ENCODE peak calls at places on chromosomes 4 and X, in five cellular contexts. S, G, B, C and I are unnamed samples.

GRCh38 chr4:101238706-101239105 is 108.6 kb downstream of the PPP3CA start:
- DNase-seq in S (peak; percentile 62), G (no peak), B (no peak), C (no peak), I (no peak)

GRCh38 chrX:150450519-150451177 is 87.5 kb downstream of the MAMLD1 start:
- DNase-seq in S (no peak), G (no peak), B (no peak), C (no peak), I (no peak)

GRCh38 chrX:103687696-103688191 is 1.2 kb upstream of the MORF4L2 start:
- DNase-seq in S (peak; percentile 79), G (peak; percentile 14), B (peak; percentile 43), C (peak; percentile 46), I (peak; percentile 47)

GRCh38 chr4:140332734-140333133 is 40.7 kb upstream of the SCOC start:
- DNase-seq in S (no peak), G (no peak), B (no peak), C (no peak), I (no peak)

GRCh38 chr4:98744372-98745150 is 86.2 kb upstream of the TSPAN5 start:
- DNase-seq in S (no peak), G (no peak), B (no peak), C (no peak), I (no peak)

GRCh38 chrX:15073313-15073712 is 196.6 kb downstream of the ASB9 start:
- DNase-seq in S (no peak), G (no peak), B (no peak), C (no peak), I (no peak)

GRCh38 chr4:1177274-1178141 is 5.1 kb upstream of the SPON2 start:
- DNase-seq in S (peak; percentile 22), G (no peak), B (no peak), C (peak; percentile 67), I (no peak)

GRCh38 chrX:41275661-41276609 is 58.0 kb upstream of the DDX3X start:
- DNase-seq in S (peak; percentile 74), G (peak; percentile 34), B (no peak), C (peak; percentile 75), I (no peak)

GRCh38 chrX:40552768-40553167 is 28.0 kb upstream of the ATP6AP2 start:
- DNase-seq in S (peak; percentile 18), G (no peak), B (no peak), C (no peak), I (no peak)

GRCh38 chr4:183434264-183435045 is 10.0 kb upstream of the CDKN2AIP start:
- DNase-seq in S (no peak), G (no peak), B (no peak), C (no peak), I (no peak)

GRCh38 chrX:24283122-24283789 is 30.6 kb downstream of the SUPT20HL2 start:
- DNase-seq in S (no peak), G (no peak), B (no peak), C (no peak), I (no peak)

GRCh38 chr4:1354136-1354982 is 7.4 kb downstream of the UVSSA start:
- DNase-seq in S (no peak), G (no peak), B (no peak), C (no peak), I (no peak)

GRCh38 chr4:5780831-5781480 is 70.0 kb downstream of the EVC start:
- DNase-seq in S (peak; percentile 97), G (no peak), B (no peak), C (no peak), I (no peak)

GRCh38 chrX:20378291-20378920 is 111.7 kb upstream of the RPS6KA3 start:
- DNase-seq in S (no peak), G (no peak), B (no peak), C (no peak), I (no peak)

GRCh38 chr4:41718907-41719306 is 29.6 kb downstream of the PHOX2B start:
- DNase-seq in S (peak; percentile 80), G (no peak), B (no peak), C (no peak), I (no peak)

GRCh38 chr4:38082424-38083374 is 122.5 kb downstream of the PTTG2 start:
- DNase-seq in S (peak; percentile 92), G (no peak), B (no peak), C (no peak), I (no peak)

GRCh38 chrX:153974003-153974725 is 1.6 kb downstream of the TMEM187 start:
- DNase-seq in S (no peak), G (no peak), B (no peak), C (no peak), I (no peak)

GRCh38 chr4:186844059-186844681 is 120.5 kb upstream of the FAT1 start:
- DNase-seq in S (peak; percentile 91), G (no peak), B (no peak), C (peak; percentile 31), I (no peak)

GRCh38 chr4:83917572-83917971 is 381.7 kb downstream of the GPAT3 start:
- DNase-seq in S (no peak), G (no peak), B (no peak), C (no peak), I (no peak)

GRCh38 chrX:126655061-126655460 is 102.4 kb upstream of the DCAF12L1 start:
- DNase-seq in S (no peak), G (no peak), B (no peak), C (no peak), I (no peak)

GRCh38 chr4:1026115-1026514 is 14.7 kb downstream of the FGFRL1 start:
- DNase-seq in S (peak; percentile 29), G (no peak), B (no peak), C (peak; percentile 60), I (no peak)

GRCh38 chr4:152079543-152080293 is 318.9 kb upstream of the GATB start:
- DNase-seq in S (no peak), G (no peak), B (no peak), C (no peak), I (no peak)

GRCh38 chr4:4415806-4416805 is 29.2 kb downstream of the NSG1 start:
- DNase-seq in S (no peak), G (no peak), B (no peak), C (no peak), I (no peak)

GRCh38 chrX:38382663-38383062 is 30.3 kb downstream of the OTC start:
- DNase-seq in S (no peak), G (no peak), B (no peak), C (no peak), I (no peak)

GRCh38 chr4:88803600-88804096 is 106.0 kb upstream of the NAP1L5 start:
- DNase-seq in S (peak; percentile 96), G (peak; percentile 2), B (no peak), C (no peak), I (no peak)

GRCh38 chr4:146132445-146132844 is 43.1 kb upstream of the LSM6 start:
- DNase-seq in S (no peak), G (no peak), B (no peak), C (no peak), I (no peak)

GRCh38 chr4:139807483-139807882 is 141.9 kb downstream of the MGST2 start:
- DNase-seq in S (no peak), G (no peak), B (no peak), C (no peak), I (no peak)

GRCh38 chr4:2630556-2631273 is 94.3 kb downstream of the FAM193A start:
- DNase-seq in S (no peak), G (no peak), B (no peak), C (no peak), I (no peak)

GRCh38 chr4:124067031-124067430 is 645.5 kb downstream of the ANKRD50 start:
- DNase-seq in S (no peak), G (no peak), B (no peak), C (no peak), I (no peak)

GRCh38 chr4:109861941-109862340 is 14.0 kb downstream of the LRIT3 start:
- DNase-seq in S (no peak), G (no peak), B (no peak), C (no peak), I (no peak)

GRCh38 chr4:54571293-54571723 is 86.4 kb upstream of the KIT start:
- DNase-seq in S (peak; percentile 54), G (no peak), B (no peak), C (no peak), I (no peak)

GRCh38 chrX:1657367-1658082 is 42.7 kb downstream of the ASMT start:
- DNase-seq in S (peak; percentile 72), G (peak; percentile 20), B (no peak), C (no peak), I (peak; percentile 40)

GRCh38 chrX:134024686-134025377 is 39.4 kb upstream of the GPC3 start:
- DNase-seq in S (no peak), G (no peak), B (no peak), C (no peak), I (no peak)

GRCh38 chrX:72021975-72022374 is 109.7 kb downstream of the RTL5 start:
- DNase-seq in S (peak; percentile 26), G (no peak), B (no peak), C (no peak), I (no peak)

GRCh38 chrX:78024349-78025108 is 55.1 kb upstream of the PGAM4 start:
- DNase-seq in S (peak; percentile 14), G (peak; percentile 24), B (no peak), C (peak; percentile 24), I (no peak)

GRCh38 chrX:36241397-36241796 is 321.9 kb downstream of the CFAP47 start:
- DNase-seq in S (no peak), G (no peak), B (no peak), C (no peak), I (no peak)

GRCh38 chr4:37648084-37648817 is 37.9 kb downstream of the RELL1 start:
- DNase-seq in S (peak; percentile 93), G (peak; percentile 49), B (peak; percentile 80), C (peak; percentile 58), I (peak; percentile 86)

GRCh38 chr4:145804134-145804533 is 124.2 kb downstream of the C4orf51 start:
- DNase-seq in S (peak; percentile 88), G (no peak), B (no peak), C (no peak), I (peak; percentile 33)

GRCh38 chr4:176393306-176394013 is 73.7 kb downstream of the SPCS3 start:
- DNase-seq in S (peak; percentile 23), G (no peak), B (no peak), C (no peak), I (no peak)